ENCODE peak calls at places on chromosomes 6 and 20, in ten cellular contexts. B is ovary, G is sigmoid colon, Q is transverse colon, U is upper lobe of left lung, D is stomach, C is A549, M is tibial nerve, N is HepG2, S is H1. W is an unnamed sample.

GRCh38 chr6:33702345-33702977 is 9.0 kb downstream of the UQCC2 start:
- DNase-seq in B (no peak), G (peak), Q (peak), U (no peak), D (peak), C (peak), M (no peak), N (peak), S (no peak), W (no peak)

GRCh38 chr6:70547313-70547712 is 19.4 kb upstream of the SDHAF4 start:
- DNase-seq in B (no peak), G (no peak), Q (no peak), U (no peak), D (no peak), C (no peak), M (no peak), N (no peak), S (no peak), W (no peak)

GRCh38 chr20:19936801-19937583 is 80.2 kb upstream of the NAA20 start:
- DNase-seq in B (no peak), G (no peak), Q (no peak), U (peak), D (no peak), C (no peak), M (no peak), N (no peak), S (no peak), W (no peak)

GRCh38 chr6:17179246-17180073 is 77.6 kb downstream of the STMND1 start:
- DNase-seq in B (no peak), G (no peak), Q (no peak), U (no peak), D (no peak), C (peak), M (no peak), N (no peak), S (no peak), W (no peak)

GRCh38 chr6:71035871-71036270 is 79.0 kb upstream of the B3GAT2 start:
- DNase-seq in B (no peak), G (no peak), Q (no peak), U (no peak), D (no peak), C (no peak), M (no peak), N (no peak), S (no peak), W (no peak)

GRCh38 chr6:87558446-87558845 is 31.3 kb downstream of the RARS2 start:
- DNase-seq in B (no peak), G (no peak), Q (no peak), U (no peak), D (no peak), C (no peak), M (no peak), N (no peak), S (no peak), W (no peak)

GRCh38 chr6:90466191-90466940 is 120.5 kb downstream of the MAP3K7 start:
- DNase-seq in B (no peak), G (no peak), Q (no peak), U (no peak), D (no peak), C (no peak), M (no peak), N (no peak), S (no peak), W (no peak)

GRCh38 chr20:63453029-63453523 is 19.4 kb downstream of the KCNQ2 start:
- DNase-seq in B (no peak), G (no peak), Q (no peak), U (no peak), D (no peak), C (peak), M (no peak), N (peak), S (no peak), W (no peak)

GRCh38 chr6:14441371-14441781 is 323.8 kb downstream of the CD83 start:
- DNase-seq in B (peak), G (peak), Q (no peak), U (no peak), D (no peak), C (no peak), M (no peak), N (no peak), S (no peak), W (no peak)

GRCh38 chr6:106525111-106525884 is 104.0 kb downstream of the RTN4IP1 start:
- DNase-seq in B (no peak), G (no peak), Q (no peak), U (no peak), D (no peak), C (no peak), M (no peak), N (no peak), S (no peak), W (no peak)

GRCh38 chr20:47535994-47536393 is 34.3 kb downstream of the NCOA3 start:
- DNase-seq in B (no peak), G (no peak), Q (no peak), U (no peak), D (no peak), C (no peak), M (no peak), N (no peak), S (no peak), W (no peak)

GRCh38 chr6:129416337-129416990 is 293.5 kb downstream of the ARHGAP18 start:
- DNase-seq in B (no peak), G (no peak), Q (no peak), U (no peak), D (no peak), C (no peak), M (no peak), N (no peak), S (no peak), W (no peak)

GRCh38 chr20:32963176-32963575 is 41.1 kb downstream of the SUN5 start:
- DNase-seq in B (no peak), G (peak), Q (no peak), U (no peak), D (no peak), C (no peak), M (no peak), N (no peak), S (no peak), W (no peak)

GRCh38 chr6:409370-409972 is 17.9 kb downstream of the IRF4 start:
- DNase-seq in B (no peak), G (no peak), Q (no peak), U (no peak), D (no peak), C (no peak), M (no peak), N (no peak), S (no peak), W (no peak)

GRCh38 chr6:148999921-149000589 is 253.2 kb downstream of the UST start:
- DNase-seq in B (peak), G (peak), Q (peak), U (peak), D (peak), C (peak), M (no peak), N (no peak), S (no peak), W (no peak)

GRCh38 chr6:12024715-12025434 is 12.8 kb downstream of the HIVEP1 start:
- DNase-seq in B (no peak), G (no peak), Q (no peak), U (no peak), D (no peak), C (no peak), M (no peak), N (no peak), S (no peak), W (no peak)

GRCh38 chr6:134822920-134823430 is 126.9 kb downstream of the ALDH8A1 start:
- DNase-seq in B (peak), G (no peak), Q (peak), U (peak), D (peak), C (peak), M (no peak), N (peak), S (peak), W (no peak)

GRCh38 chr6:18242062-18242851 is 22.1 kb downstream of the DEK start:
- DNase-seq in B (no peak), G (no peak), Q (no peak), U (no peak), D (no peak), C (peak), M (no peak), N (peak), S (no peak), W (no peak)

DNA sequence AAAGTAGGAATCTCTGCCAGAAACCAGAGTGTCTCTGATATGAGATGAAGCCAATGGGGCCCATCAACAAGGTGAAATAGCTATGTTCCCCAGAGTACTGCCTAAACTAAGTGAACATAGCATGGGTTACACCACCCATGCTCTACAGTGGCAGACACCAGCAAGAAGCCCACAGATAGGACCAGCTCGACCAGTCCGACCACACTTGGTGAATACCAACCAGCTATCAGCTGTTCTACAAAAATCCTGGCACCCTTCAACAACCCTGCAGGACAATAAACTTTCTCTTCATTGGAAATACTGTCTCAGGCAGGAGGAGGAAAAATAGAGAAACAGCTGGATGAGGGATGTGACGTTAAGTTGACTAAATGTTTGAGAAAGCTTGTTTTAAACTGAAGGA is 311.4 kb downstream of the EPM2A start:
- DNase-seq in B (no peak), G (no peak), Q (no peak), U (no peak), D (no peak), C (no peak), M (no peak), N (no peak), S (no peak), W (no peak)
- TF ChIP-seq EP300 in B (no peak), G (no peak), Q (no peak), U (no peak), D (no peak), C (no peak), M (no peak), N (no peak), S (no peak), W (no peak)

DNA sequence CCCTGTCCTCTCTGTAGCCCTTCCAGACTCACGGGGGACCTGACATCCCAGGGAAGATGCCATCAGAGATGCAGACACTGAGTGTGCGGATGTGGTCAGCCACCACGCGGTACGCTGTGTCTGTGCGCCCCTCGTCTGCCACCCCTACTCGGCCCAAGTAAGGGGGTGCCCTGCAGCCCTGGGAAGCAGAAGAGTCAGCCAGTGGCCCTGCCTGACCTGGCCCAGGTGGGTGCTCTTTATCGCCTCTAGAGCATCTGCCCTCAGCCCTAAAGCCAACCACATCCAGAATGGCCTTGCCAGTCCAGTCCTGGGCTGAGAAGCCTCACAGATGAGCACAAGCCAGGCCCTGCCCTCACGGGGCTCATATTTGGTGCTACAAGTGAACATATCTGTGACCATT is 5.9 kb downstream of the AARS2 start:
- DNase-seq in B (no peak), G (no peak), Q (no peak), U (no peak), D (no peak), C (no peak), M (no peak), N (no peak), S (no peak), W (no peak)
- TF ChIP-seq POLR2A in B (no peak), G (no peak), Q (no peak), U (no peak), D (no peak), C (no peak), M (no peak), N (no peak), S (no peak), W (no peak)

GRCh38 chr20:60192351-60192750 is 234.1 kb downstream of the CDH26 start:
- DNase-seq in B (no peak), G (no peak), Q (no peak), U (no peak), D (no peak), C (no peak), M (no peak), N (no peak), S (no peak), W (no peak)
- TF ChIP-seq EP300 in B (no peak), G (no peak), Q (no peak), U (no peak), D (no peak), C (no peak), M (no peak), N (no peak), S (no peak), W (no peak)

DNA sequence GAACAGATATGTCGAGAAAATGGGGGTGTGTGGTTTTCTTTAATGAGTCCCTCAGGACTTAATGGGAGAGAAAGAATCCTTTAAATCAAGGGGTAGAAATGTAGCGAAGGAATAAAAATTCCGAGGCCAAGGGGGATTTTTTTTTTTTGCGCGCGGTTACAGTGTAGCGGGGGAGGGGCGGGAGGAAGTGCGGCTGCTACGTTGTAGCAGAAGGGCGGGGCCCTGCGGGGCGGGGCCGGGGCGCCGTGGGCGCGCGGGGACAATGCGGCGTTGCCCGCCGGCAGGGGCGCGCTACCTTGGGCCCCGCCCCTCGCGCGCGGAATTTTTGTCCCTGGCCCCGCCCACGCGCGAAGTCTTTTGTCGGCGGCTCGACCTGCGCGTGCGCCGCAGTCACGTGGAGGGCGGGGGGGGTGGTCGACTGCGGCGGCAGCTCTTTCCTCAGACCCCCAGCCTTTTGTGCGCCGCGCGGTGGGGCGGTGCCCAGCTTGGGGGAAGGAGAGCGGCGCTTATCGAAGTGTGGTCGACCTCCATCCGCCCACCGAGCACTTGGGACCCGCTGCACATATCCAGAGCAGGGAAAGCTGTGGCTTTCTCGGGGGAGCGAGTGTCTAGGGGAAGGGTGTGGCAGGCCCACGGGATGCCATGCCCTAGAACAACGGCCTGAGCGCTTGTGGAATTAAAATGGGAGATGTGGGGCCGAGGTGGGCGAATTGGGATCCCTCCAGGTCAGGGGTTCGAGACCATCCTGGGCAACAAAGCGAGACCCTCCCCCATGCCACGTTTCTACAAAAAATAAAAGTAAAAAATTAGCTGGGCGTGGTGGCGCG is 1.3 kb downstream of the TUBB start:
- DNase-seq in B (peak), G (peak), Q (peak), U (peak), D (peak), C (peak), M (peak), N (peak), S (no peak), W (peak)
- TF ChIP-seq POLR2A in B (no peak), G (no peak), Q (no peak), U (peak), D (no peak), C (no peak), M (no peak), N (peak), S (no peak), W (peak)

GRCh38 chr6:157143171-157143884 is 180.0 kb downstream of the TMEM242 start:
- DNase-seq in B (no peak), G (no peak), Q (no peak), U (no peak), D (no peak), C (no peak), M (no peak), N (no peak), S (no peak), W (no peak)
- TF ChIP-seq EP300 in B (no peak), G (no peak), Q (no peak), U (no peak), D (no peak), C (no peak), M (no peak), N (no peak), S (no peak), W (no peak)

GRCh38 chr6:42131531-42131930 is 10.9 kb downstream of the C6orf132 start:
- DNase-seq in B (no peak), G (no peak), Q (no peak), U (no peak), D (no peak), C (no peak), M (no peak), N (no peak), S (no peak), W (no peak)

GRCh38 chr6:42125663-42126062 is 16.8 kb downstream of the C6orf132 start:
- DNase-seq in B (no peak), G (no peak), Q (no peak), U (no peak), D (no peak), C (no peak), M (no peak), N (no peak), S (no peak), W (no peak)

GRCh38 chr6:42129360-42129676 is 13.1 kb downstream of the C6orf132 start:
- DNase-seq in B (no peak), G (no peak), Q (no peak), U (no peak), D (no peak), C (no peak), M (no peak), N (no peak), S (no peak), W (no peak)

GRCh38 chr6:42125231-42125630 is 17.2 kb downstream of the C6orf132 start:
- DNase-seq in B (no peak), G (no peak), Q (no peak), U (no peak), D (no peak), C (no peak), M (no peak), N (no peak), S (no peak), W (no peak)

DNA sequence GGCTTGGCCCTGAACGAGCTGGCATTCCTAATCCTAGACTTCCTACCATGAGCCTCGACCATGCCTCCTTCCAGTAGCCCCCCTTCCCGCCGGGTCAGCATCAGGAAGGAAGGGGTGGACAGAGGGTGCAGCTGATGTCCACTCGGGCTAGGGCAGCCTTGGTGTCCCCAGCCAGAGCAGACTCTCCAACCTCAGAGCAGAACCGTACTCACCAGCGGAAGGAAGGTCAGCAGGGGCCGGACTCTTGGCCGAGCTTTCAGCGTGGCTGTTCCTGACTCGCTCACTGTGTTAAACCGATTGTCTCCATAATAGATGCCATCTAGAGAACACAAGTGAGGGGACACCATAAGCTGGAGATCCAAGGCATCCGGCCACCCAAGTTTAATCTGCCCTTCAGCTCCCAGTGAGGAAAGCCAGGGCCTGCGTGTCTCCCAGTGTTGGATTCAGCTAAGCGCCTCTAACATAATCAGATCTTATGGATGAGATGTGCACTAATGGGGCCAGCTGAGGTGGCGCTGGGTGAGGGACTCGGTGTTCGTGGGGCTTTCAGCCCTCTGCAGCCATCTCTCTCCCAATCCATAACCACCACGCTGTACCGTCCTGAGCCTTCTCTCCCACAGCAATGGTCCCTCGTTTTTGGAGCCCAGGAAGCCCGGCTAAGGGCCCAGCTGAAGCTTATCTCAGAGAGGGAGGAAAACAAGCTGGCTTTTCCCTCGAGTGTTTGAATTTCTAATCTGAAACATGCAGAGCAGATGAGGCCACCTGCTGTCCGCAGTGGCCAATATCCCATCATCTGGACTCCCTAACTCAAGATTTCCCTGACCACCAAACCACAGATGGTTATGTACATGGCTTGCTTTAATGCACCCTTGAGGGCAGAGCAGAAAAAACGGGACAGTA is 13.7 kb downstream of the C6orf132 start:
- DNase-seq in B (no peak), G (no peak), Q (no peak), U (no peak), D (no peak), C (no peak), M (no peak), N (no peak), S (no peak), W (no peak)
- TF ChIP-seq POLR2A in B (no peak), G (no peak), Q (no peak), U (no peak), D (no peak), C (no peak), M (no peak), N (no peak), S (no peak), W (no peak)

GRCh38 chr20:62143976-62144825 is 632 bp downstream of the SS18L1 start:
- DNase-seq in B (peak), G (peak), Q (peak), U (peak), D (peak), C (peak), M (no peak), N (peak), S (no peak), W (no peak)
- TF ChIP-seq EP300 in B (no peak), G (no peak), Q (no peak), U (no peak), D (no peak), C (no peak), M (no peak), N (no peak), S (no peak), W (no peak)

GRCh38 chr6:36028088-36028886 is 679 bp downstream of the MAPK14 start:
- DNase-seq in B (no peak), G (peak), Q (peak), U (peak), D (peak), C (peak), M (no peak), N (peak), S (no peak), W (peak)

GRCh38 chr6:36029464-36029863 is 1.9 kb downstream of the MAPK14 start:
- DNase-seq in B (no peak), G (no peak), Q (no peak), U (no peak), D (no peak), C (peak), M (no peak), N (peak), S (no peak), W (no peak)

GRCh38 chr6:36027501-36028087 is at the start of gene MAPK14:
- DNase-seq in B (peak), G (peak), Q (peak), U (peak), D (peak), C (peak), M (peak), N (peak), S (peak), W (peak)

GRCh38 chr6:36025932-36026327 is 1.5 kb upstream of the SLC26A8 start:
- DNase-seq in B (no peak), G (no peak), Q (no peak), U (no peak), D (no peak), C (no peak), M (no peak), N (peak), S (peak), W (no peak)

GRCh38 chr6:36028887-36029324 is 1.3 kb downstream of the MAPK14 start:
- DNase-seq in B (peak), G (peak), Q (peak), U (peak), D (peak), C (peak), M (peak), N (peak), S (no peak), W (peak)
- TF ChIP-seq POLR2A in B (no peak), G (no peak), Q (peak), U (no peak), D (no peak), C (no peak), M (no peak), N (no peak), S (no peak), W (no peak)